ENCODE peak calls at places on chromosomes 4 and X, in four cellular contexts. N is HepG2, K is GM12878, R is H1. D is an unnamed sample. For H3K4me1, the result is how much of the 10 kb centered on the place peaks cover.

GRCh38 chrX:8864151-8864550 is 63.0 kb upstream of the FAM9A start:
- DNase-seq in K (no peak), R (no peak), N (no peak), D (no peak)

GRCh38 chrX:43758044-43758443 is 101.9 kb downstream of the MAOA start:
- DNase-seq in R (no peak), K (no peak), N (no peak), D (no peak)

GRCh38 chrX:4151798-4152197 is 438.3 kb upstream of the PRKX start:
- DNase-seq in K (no peak), N (no peak), R (no peak), D (no peak)

GRCh38 chrX:134236690-134237362 is at the start of gene CCDC160:
- DNase-seq in K (no peak), N (peak), R (peak), D (no peak)

GRCh38 chrX:109847257-109848187 is 114.5 kb upstream of the ACSL4 start:
- DNase-seq in R (no peak), K (no peak), N (peak), D (no peak)

GRCh38 chr4:154082760-154083530 is 294.1 kb upstream of the SFRP2 start:
- DNase-seq in N (no peak), R (peak), K (no peak), D (peak)

GRCh38 chr4:185700048-185700447 is 111.9 kb downstream of the SORBS2 start:
- DNase-seq in R (no peak), K (no peak), N (no peak), D (no peak)

GRCh38 chr4:138181288-138181687 is 60.9 kb downstream of the SLC7A11 start:
- DNase-seq in R (no peak), K (no peak), N (no peak), D (no peak)

GRCh38 chr4:73544620-73545019 is 63.1 kb downstream of the AFM start:
- DNase-seq in N (peak), R (no peak), K (no peak), D (no peak)

GRCh38 chrX:110671068-110671803 is 124.4 kb downstream of the CHRDL1 start:
- DNase-seq in N (no peak), K (peak), R (no peak), D (no peak)

GRCh38 chr4:38069271-38069760 is 109.1 kb downstream of the PTTG2 start:
- DNase-seq in R (no peak), K (no peak), N (no peak), D (no peak)

GRCh38 chrX:19642517-19643109 is 127.3 kb upstream of the MAP3K15 start:
- DNase-seq in R (no peak), N (no peak), K (no peak), D (no peak)

GRCh38 chr4:133775881-133776280 is 425.7 kb downstream of the PABPC4L start:
- DNase-seq in N (no peak), R (no peak), K (no peak), D (no peak)

GRCh38 chrX:78140206-78140605 is 756 bp upstream of the TAF9B start:
- DNase-seq in K (no peak), R (no peak), N (no peak), D (no peak)

GRCh38 chr4:87781569-87781968 is 17.8 kb upstream of the IBSP start:
- DNase-seq in N (no peak), R (no peak), K (no peak), D (no peak)

GRCh38 chr4:87783781-87784180 is 15.6 kb upstream of the IBSP start:
- DNase-seq in K (no peak), N (no peak), R (no peak), D (no peak)

GRCh38 chr4:87785858-87786509 is 13.4 kb upstream of the IBSP start:
- DNase-seq in K (no peak), R (no peak), N (no peak), D (no peak)
- H3K4me3 ChIP-seq in K (no peak), R (no peak), N (no peak), D (no peak)

DNA sequence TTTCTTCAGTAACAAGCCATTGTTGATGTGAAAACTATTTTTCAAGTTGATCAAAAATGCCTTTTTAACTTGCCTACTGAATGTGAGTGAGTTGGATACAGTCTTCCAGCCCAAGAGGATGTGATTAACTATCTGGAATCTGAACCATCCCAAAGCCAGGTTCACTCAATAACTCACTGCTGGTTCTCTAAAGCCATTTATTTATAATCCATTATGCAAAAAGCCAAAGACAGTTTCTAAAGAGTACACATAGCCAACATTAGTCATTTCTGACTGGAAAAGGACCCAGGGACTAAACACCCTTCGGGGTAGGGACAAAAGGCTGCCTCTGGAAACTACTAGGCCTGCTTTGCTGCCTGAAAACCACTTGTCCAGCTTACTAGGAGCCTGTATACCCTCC is 109.6 kb downstream of the SHROOM4 start:
- DNase-seq in N (no peak), K (no peak), R (no peak), D (no peak)
- TF ChIP-seq SUZ12 in N (no peak), K (no peak), R (no peak), D (no peak)

GRCh38 chr4:6945052-6945409 is 35.4 kb downstream of the TBC1D14 start:
- DNase-seq in N (no peak), R (no peak), K (no peak), D (no peak)

GRCh38 chr4:6946497-6946896 is 36.9 kb downstream of the TBC1D14 start:
- DNase-seq in K (no peak), R (no peak), N (no peak), D (no peak)

GRCh38 chr4:6943012-6943869 is 33.6 kb downstream of the TBC1D14 start:
- DNase-seq in N (no peak), R (no peak), K (no peak), D (no peak)

GRCh38 chr4:6943870-6944195 is 34.2 kb downstream of the TBC1D14 start:
- DNase-seq in N (no peak), K (no peak), R (no peak), D (no peak)

DNA sequence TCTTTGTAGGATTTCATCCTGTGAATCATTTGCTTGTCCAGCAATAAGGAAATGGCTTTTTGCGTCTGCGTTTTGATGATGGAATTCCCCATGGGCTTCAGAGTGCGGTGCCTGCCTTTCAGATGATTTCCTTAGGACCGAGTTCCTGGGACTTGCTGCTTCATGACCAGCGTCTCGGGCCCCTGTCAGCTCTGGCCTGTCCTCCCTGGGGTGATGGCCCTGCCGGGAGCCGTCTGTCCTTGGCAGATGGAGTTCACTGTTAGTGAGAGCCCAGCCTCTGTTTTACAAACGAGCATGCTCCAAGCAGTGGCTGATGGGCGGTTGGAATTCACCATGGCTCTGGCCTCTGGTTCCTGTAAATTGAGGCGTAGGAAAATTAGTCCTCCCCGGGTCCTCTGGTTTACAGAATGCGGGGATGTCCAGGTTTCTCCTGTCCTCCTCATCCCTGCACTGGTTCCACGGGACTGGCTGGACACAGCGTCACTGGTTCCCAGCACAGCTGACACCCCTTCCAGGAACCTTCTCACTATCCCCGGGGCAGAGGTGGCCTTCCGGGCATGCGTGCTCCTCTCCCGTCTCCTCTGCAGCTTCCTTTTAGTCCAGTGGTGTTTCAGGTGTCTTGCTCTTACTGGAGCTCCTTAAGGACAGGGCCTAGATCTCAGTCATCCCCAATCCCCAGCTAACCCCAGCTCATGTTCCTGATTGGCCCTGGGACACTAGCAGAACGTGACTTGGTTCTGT is 34.9 kb downstream of the TBC1D14 start:
- DNase-seq in R (no peak), K (no peak), N (no peak), D (no peak)
- H3K4me1 ChIP-seq in R (under half), K (under half), N (half or more), D (under half)

DNA sequence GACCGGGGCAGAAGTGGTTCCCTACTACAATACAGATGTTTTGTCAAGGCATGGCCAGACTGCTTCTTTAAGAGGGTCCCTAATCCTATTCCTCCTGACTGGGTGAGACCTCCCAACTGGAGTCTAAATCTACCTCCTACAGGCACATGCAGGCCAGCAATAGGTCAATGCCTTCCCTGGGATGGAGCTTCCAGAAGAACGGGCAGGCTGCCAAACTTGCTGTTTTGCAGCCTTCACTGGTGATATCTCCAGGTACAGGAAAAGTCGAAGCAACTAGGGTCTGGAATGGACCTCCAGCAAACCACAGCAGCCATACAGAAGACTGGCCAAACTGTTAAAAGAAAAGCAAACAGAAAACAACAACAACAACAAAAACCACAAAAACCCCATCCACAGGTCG is 678.4 kb upstream of the DIAPH2 start:
- DNase-seq in K (no peak), R (no peak), N (no peak), D (no peak)
- H3K4me3 ChIP-seq in K (no peak), R (no peak), N (no peak), D (no peak)

GRCh38 chr4:101649790-101650450 is 140.6 kb upstream of the BANK1 start:
- DNase-seq in R (no peak), N (no peak), K (no peak), D (no peak)
- TF ChIP-seq SUZ12 in R (no peak), N (no peak), K (no peak), D (no peak)

DNA sequence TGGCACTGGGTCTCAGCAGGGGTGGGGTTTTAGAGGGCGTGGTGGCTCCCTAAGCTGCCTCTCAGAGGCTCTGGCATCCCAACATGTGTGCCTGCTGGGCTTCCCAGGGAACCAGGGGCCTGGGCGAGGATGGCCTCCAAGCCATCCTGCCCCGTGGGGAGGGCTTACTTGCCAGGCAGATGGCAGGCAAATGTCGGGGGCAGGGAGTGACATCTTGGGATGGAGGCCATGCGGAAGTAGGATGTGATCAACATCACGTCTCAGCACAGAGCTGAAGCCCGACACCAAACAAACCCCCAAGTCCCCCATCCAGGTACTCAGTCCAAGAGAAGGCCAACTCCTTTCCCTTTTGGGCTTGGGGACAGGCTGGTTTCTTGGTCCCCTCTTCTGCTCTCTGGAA is 4.7 kb downstream of the L1CAM start:
- DNase-seq in R (no peak), K (no peak), N (no peak), D (no peak)
- H3K4me1 ChIP-seq in R (under half), K (under half), N (half or more), D (under half)

DNA sequence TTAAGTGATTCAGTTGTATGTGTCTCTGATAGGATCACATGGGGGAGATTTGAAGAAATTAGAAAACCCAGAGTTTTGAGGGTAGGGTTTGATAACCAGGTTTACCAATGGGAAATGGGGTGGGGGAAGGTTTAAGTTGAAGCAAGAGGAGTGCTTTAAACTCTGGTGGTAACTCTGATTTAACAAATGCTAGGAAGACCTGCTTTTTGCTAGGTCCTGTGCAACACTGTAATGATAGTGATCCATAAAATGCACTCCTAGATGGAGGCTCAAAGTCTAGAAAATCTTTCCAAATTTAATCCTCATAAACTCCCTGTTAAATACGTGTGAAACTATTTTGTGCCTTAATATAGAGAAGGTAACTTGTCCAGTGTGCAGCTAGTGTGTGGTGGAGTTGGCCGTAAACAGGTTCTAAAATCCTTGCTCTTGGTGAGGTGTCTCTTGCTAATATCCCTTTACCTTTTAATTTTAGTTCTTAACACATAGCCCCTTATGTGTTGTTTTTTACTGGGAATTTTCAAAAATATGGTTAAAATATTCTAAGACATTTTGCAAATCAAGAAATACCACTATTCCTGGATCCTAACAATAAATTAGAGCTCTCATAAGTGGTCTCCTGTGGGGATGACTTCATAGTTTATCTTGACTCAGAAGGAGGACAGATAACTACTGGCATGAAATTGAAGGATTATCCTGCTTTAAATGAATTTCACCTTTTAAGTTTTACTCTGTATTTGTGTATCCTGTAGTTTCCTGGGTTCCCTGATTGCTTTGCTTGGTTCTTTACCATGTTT is 4.1 kb downstream of the RPL34 start:
- DNase-seq in N (no peak), K (no peak), R (no peak), D (no peak)
- H3K4me3 ChIP-seq in N (no peak), K (peak), R (peak), D (no peak)

GRCh38 chr4:178329226-178329872 is 887.1 kb upstream of the AGA start:
- DNase-seq in N (no peak), R (no peak), K (no peak), D (no peak)

DNA sequence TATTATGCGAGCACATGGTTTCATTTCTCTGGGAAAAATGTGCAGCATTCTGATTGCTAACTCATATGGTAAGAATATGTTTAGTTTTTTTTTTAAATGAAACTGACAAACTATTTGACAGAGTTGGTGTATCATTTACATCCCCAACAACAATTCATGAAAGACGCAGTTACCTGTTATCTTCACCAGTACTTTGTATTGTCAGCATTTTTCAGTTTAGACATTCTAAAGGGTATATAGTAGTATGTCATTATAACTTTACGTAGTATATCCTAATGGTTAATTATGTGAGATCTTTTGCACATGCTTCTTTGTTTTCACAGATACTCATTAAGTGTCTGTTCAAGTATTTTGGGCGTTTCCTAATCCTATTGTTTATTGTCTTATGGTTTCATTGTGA is 891.1 kb upstream of the AGA start:
- DNase-seq in K (no peak), R (no peak), N (no peak), D (no peak)
- TF ChIP-seq SUZ12 in K (no peak), R (no peak), N (no peak), D (no peak)

GRCh38 chr4:88618782-88619485 is 26.7 kb downstream of the HERC3 start:
- DNase-seq in N (no peak), K (no peak), R (no peak), D (no peak)
- H3K4me1 ChIP-seq in N (under half), K (under half), R (under half), D (under half)